ENCODE peak calls at places on chromosomes 16 and 17, in nine cellular contexts. B is transverse colon, G is stomach, X is tibial nerve, U is body of pancreas, Y is K562, R is prostate gland, J is esophagus muscularis mucosa, P is A549. D is an unnamed sample.

GRCh38 chr17:21005367-21005766 is 37.4 kb downstream of the USP22 start:
- DNase-seq in B (no peak), G (no peak), X (no peak), U (no peak), Y (no peak), R (no peak), J (no peak), P (no peak), D (no peak)

GRCh38 chr16:86142801-86143236 is 243.9 kb downstream of the IRF8 start:
- DNase-seq in B (no peak), G (no peak), X (no peak), U (no peak), Y (no peak), R (no peak), J (no peak), P (no peak), D (no peak)

GRCh38 chr17:8285270-8286181 is 2.9 kb upstream of the RANGRF start:
- DNase-seq in B (no peak), G (peak; percentile 80), X (no peak), U (peak; percentile 54), Y (no peak), R (no peak), J (no peak), P (no peak), D (no peak)

GRCh38 chr17:6796017-6796886 is 20.2 kb downstream of the FBXO39 start:
- DNase-seq in B (no peak), G (no peak), X (no peak), U (no peak), Y (no peak), R (no peak), J (no peak), P (no peak), D (no peak)

GRCh38 chr16:47037396-47037745 is 63.9 kb upstream of the DNAJA2 start:
- DNase-seq in B (peak; percentile 38), G (peak; percentile 28), X (no peak), U (peak; percentile 29), Y (no peak), R (no peak), J (no peak), P (peak; percentile 32), D (peak; percentile 35)

GRCh38 chr16:80622007-80622406 is 81.2 kb downstream of the DYNLRB2 start:
- DNase-seq in B (no peak), G (no peak), X (no peak), U (no peak), Y (no peak), R (no peak), J (peak; percentile 62), P (no peak), D (no peak)

GRCh38 chr17:20174588-20175265 is 165.6 kb downstream of the SPECC1 start:
- DNase-seq in B (no peak), G (peak; percentile 39), X (no peak), U (no peak), Y (no peak), R (no peak), J (no peak), P (no peak), D (no peak)

GRCh38 chr16:22915003-22915402 is 101.0 kb downstream of the HS3ST2 start:
- DNase-seq in B (no peak), G (no peak), X (no peak), U (no peak), Y (no peak), R (no peak), J (no peak), P (no peak), D (no peak)

GRCh38 chr16:15976225-15976812 is 26.9 kb downstream of the ABCC1 start:
- DNase-seq in B (no peak), G (no peak), X (no peak), U (no peak), Y (no peak), R (no peak), J (no peak), P (no peak), D (no peak)

GRCh38 chr17:74212913-74213791 is at the start of gene TTYH2:
- DNase-seq in B (peak; percentile 90), G (peak; percentile 88), X (peak; percentile 85), U (peak; percentile 90), Y (peak; percentile 91), R (peak; percentile 90), J (peak; percentile 96), P (peak; percentile 77), D (peak; percentile 91)

GRCh38 chr17:74216505-74216904 is 3.1 kb downstream of the TTYH2 start:
- DNase-seq in B (no peak), G (no peak), X (no peak), U (no peak), Y (no peak), R (no peak), J (no peak), P (no peak), D (no peak)

GRCh38 chr17:74215332-74215727 is 2.0 kb downstream of the TTYH2 start:
- DNase-seq in B (no peak), G (no peak), X (no peak), U (no peak), Y (no peak), R (no peak), J (no peak), P (no peak), D (no peak)

GRCh38 chr17:74213897-74214386 is 571 bp downstream of the TTYH2 start:
- DNase-seq in B (peak; percentile 41), G (no peak), X (no peak), U (peak; percentile 27), Y (no peak), R (no peak), J (no peak), P (no peak), D (no peak)

GRCh38 chr17:74214642-74215331 is 1.4 kb downstream of the TTYH2 start:
- DNase-seq in B (no peak), G (no peak), X (no peak), U (no peak), Y (no peak), R (no peak), J (no peak), P (no peak), D (no peak)
- H3K4me3 ChIP-seq in B (no peak overlapping the region), G (no peak overlapping the region), X (peak overlapping the region; percentile 49), U (no peak overlapping the region), Y (no peak overlapping the region), R (no peak overlapping the region), J (peak overlapping the region; percentile 60), P (no peak overlapping the region), D (no peak overlapping the region)

GRCh38 chr17:2706911-2707510 is 4.6 kb downstream of the CLUH start:
- DNase-seq in B (no peak), G (no peak), X (no peak), U (no peak), Y (no peak), R (no peak), J (no peak), P (no peak), D (no peak)
- H3K27ac ChIP-seq in B (peak overlapping the region; percentile 91), G (peak overlapping the region; percentile 91), X (peak overlapping the region; percentile 11), U (no peak overlapping the region), Y (no peak overlapping the region), R (no peak overlapping the region), J (peak overlapping the region; percentile 65), P (no peak overlapping the region), D (peak overlapping the region; percentile 62)

GRCh38 chr17:31092475-31093064 is 2.2 kb upstream of the NF1 start:
- DNase-seq in B (no peak), G (no peak), X (no peak), U (no peak), Y (no peak), R (no peak), J (no peak), P (peak; percentile 23), D (no peak)

GRCh38 chr17:31095239-31096105 is 695 bp downstream of the NF1 start:
- DNase-seq in B (peak; percentile 57), G (peak; percentile 40), X (no peak), U (peak; percentile 63), Y (peak; percentile 82), R (peak; percentile 33), J (no peak), P (peak; percentile 77), D (peak; percentile 63)

GRCh38 chr17:31096106-31096436 is 1.3 kb downstream of the NF1 start:
- DNase-seq in B (no peak), G (no peak), X (no peak), U (no peak), Y (no peak), R (no peak), J (no peak), P (no peak), D (no peak)

GRCh38 chr17:31093866-31094599 is 744 bp upstream of the NF1 start:
- DNase-seq in B (peak; percentile 51), G (no peak), X (no peak), U (peak; percentile 32), Y (no peak), R (no peak), J (no peak), P (no peak), D (no peak)

DNA sequence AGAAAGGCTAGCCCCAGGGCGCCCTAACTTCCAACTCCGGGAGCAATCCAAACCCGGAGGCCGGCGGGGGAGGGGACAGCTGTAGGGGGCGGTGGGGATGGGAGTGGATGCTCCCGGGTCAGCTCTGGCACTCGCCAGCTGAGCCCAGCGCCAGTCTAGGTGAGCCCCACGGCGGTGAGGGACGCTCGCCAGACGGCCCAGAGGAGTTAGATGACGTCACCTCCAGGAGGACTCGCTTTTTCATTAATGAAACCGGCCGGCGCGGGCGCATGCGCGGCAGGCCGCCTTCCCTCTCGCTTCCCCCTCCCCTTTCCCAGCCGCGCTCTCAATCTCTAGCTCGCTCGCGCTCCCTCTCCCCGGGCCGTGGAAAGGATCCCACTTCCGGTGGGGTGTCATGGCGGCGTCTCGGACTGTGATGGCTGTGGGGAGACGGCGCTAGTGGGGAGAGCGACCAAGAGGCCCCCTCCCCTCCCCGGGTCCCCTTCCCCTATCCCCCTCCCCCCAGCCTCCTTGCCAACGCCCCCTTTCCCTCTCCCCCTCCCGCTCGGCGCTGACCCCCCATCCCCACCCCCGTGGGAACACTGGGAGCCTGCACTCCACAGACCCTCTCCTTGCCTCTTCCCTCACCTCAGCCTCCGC is at the start of gene NF1:
- DNase-seq in B (peak; percentile 97), G (peak; percentile 98), X (peak; percentile 93), U (peak; percentile 97), Y (peak; percentile 96), R (peak; percentile 95), J (peak; percentile 99), P (peak; percentile 96), D (peak; percentile 97)
- TF ChIP-seq POLR2A in B (peak; percentile 71), G (no peak), X (no peak), U (peak; percentile 78), Y (peak; percentile 73), R (peak; percentile 78), J (no peak), P (peak; percentile 84), D (no peak)

DNA sequence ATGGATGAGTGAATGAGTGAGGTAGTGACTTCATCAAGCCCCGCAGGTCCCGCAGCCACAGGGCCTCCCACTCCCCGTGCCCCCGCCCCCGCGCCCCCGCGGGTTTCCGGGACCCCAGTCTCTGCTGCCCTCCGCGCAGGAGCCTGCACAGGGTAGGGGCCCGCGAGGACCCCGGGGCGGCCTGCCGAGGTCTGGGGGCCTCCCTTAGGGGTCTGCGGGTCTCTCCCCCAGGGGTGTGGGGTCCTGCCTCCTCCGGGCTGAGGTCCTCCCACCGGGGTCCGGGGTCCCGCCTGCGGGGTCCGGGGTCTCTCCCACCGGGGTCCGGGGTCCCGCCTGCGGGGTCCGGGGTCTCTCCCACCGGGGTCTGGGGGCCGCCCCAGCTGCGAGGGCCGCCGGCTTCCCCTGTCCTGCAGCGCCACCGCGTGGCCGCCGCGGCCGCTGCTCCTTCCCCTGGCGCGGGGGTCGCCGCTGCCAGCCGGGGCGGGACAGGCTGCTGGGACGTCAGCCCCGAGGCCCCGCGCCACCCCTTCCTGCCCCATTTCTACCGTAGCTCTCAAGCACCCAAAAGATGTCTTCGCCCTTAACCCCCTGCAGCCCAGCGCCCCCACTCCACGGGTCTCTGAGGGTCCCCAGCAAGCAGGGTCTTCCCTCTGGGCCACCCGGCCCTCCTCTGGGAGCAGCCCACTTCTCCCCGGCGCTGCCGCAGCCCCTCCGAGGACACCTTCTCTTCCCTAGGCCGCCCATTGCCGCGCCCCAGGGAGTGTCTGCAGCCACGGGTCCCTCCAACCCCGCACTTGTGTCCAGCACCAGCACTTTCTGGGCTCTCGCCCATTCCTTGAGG is 10.4 kb upstream of the CHMP6 start:
- DNase-seq in B (no peak), G (no peak), X (no peak), U (no peak), Y (peak; percentile 83), R (no peak), J (no peak), P (no peak), D (no peak)
- H3K4me3 ChIP-seq in B (peak overlapping the region; percentile 14), G (peak overlapping the region; percentile 29), X (no peak overlapping the region), U (no peak overlapping the region), Y (peak overlapping the region; percentile 22), R (no peak overlapping the region), J (peak overlapping the region; percentile 44), P (peak overlapping the region; percentile 41), D (peak overlapping the region; percentile 45)